ENCODE peak calls at places on chromosomes 4 and X, in ten cellular contexts. Q, I, N, G, V, H, U, T, P and E are unnamed samples.

GRCh38 chrX:117851025-117851424 is 265.6 kb downstream of the KLHL13 start:
- DNase-seq in G (no peak), H (no peak), Q (no peak), U (no peak), P (no peak), T (no peak), N (no peak), V (no peak), I (no peak), E (no peak)

GRCh38 chr4:145216532-145216931 is 36.1 kb upstream of the OTUD4 start:
- DNase-seq in G (no peak), N (no peak), U (peak), I (peak), V (peak), P (no peak), H (no peak), T (no peak), Q (no peak), E (peak)

GRCh38 chr4:119209077-119209476 is 3.4 kb upstream of the USP53 start:
- DNase-seq in V (peak), U (peak), N (no peak), T (no peak), Q (peak), G (no peak), I (peak), H (peak), P (no peak), E (no peak)

GRCh38 chr4:48635310-48635709 is 144.8 kb downstream of the FRYL start:
- DNase-seq in P (no peak), T (no peak), V (peak), G (no peak), N (no peak), Q (peak), I (peak), U (peak), H (peak), E (no peak)

GRCh38 chrX:37578045-37578444 is 6.6 kb downstream of the LANCL3 start:
- DNase-seq in G (no peak), H (no peak), U (no peak), V (no peak), Q (no peak), N (no peak), T (no peak), I (no peak), P (no peak), E (no peak)

GRCh38 chrX:72569786-72570185 is 2.9 kb downstream of the HDAC8 start:
- DNase-seq in U (no peak), I (peak), G (no peak), V (peak), Q (peak), T (no peak), H (no peak), P (no peak), N (no peak), E (no peak)

GRCh38 chr4:113504422-113504821 is 257.1 kb downstream of the CAMK2D start:
- DNase-seq in I (no peak), V (no peak), U (no peak), Q (no peak), H (no peak), G (no peak), N (no peak), P (peak), T (no peak), E (no peak)

GRCh38 chr4:64068096-64068495 is 341.2 kb downstream of the TECRL start:
- DNase-seq in T (no peak), V (no peak), N (no peak), H (no peak), G (no peak), P (no peak), U (no peak), Q (no peak), I (no peak), E (no peak)

GRCh38 chr4:7068883-7069282 is 1.0 kb upstream of the GRPEL1 start:
- DNase-seq in H (no peak), U (no peak), G (no peak), Q (peak), P (no peak), I (peak), T (no peak), N (peak), V (peak), E (peak)

GRCh38 chrX:30280428-30280827 is 28.8 kb downstream of the NR0B1 start:
- DNase-seq in P (no peak), T (no peak), U (no peak), H (no peak), N (no peak), I (no peak), Q (no peak), G (no peak), V (no peak), E (no peak)

GRCh38 chrX:311156-312129 is 7.2 kb downstream of the GTPBP6 start:
- DNase-seq in I (no peak), N (no peak), V (no peak), H (no peak), Q (no peak), U (no peak), G (no peak), P (no peak), T (no peak), E (no peak)

GRCh38 chrX:38664285-38664684 is 102.9 kb downstream of the TSPAN7 start:
- DNase-seq in P (peak), V (peak), G (peak), Q (peak), U (peak), N (peak), I (peak), H (no peak), T (peak), E (peak)

GRCh38 chr4:15649914-15650545 is 5.1 kb downstream of the FBXL5 start:
- DNase-seq in U (peak), T (peak), I (peak), N (peak), Q (peak), V (peak), G (peak), H (peak), P (peak), E (peak)

GRCh38 chr4:17584502-17585213 is 7.7 kb downstream of the LAP3 start:
- DNase-seq in Q (no peak), G (no peak), I (no peak), V (no peak), T (no peak), P (no peak), U (no peak), H (no peak), N (peak), E (peak)

GRCh38 chr4:153759407-153760226 is at the start of gene RNF175:
- DNase-seq in V (no peak), U (no peak), H (no peak), Q (peak), T (no peak), I (peak), P (no peak), G (no peak), N (peak), E (no peak)

GRCh38 chr4:168637872-168638756 is 141.3 kb downstream of the PALLD start:
- DNase-seq in Q (peak), U (no peak), G (no peak), N (no peak), I (peak), P (no peak), T (no peak), H (no peak), V (no peak), E (no peak)

GRCh38 chrX:109952050-109952449 is 50.9 kb upstream of the TMEM164 start:
- DNase-seq in U (no peak), T (peak), I (no peak), N (peak), G (no peak), P (no peak), H (no peak), Q (no peak), V (no peak), E (no peak)

GRCh38 chr4:74291468-74291867 is 16.8 kb upstream of the EPGN start:
- DNase-seq in T (no peak), V (no peak), I (no peak), N (no peak), G (no peak), Q (no peak), H (no peak), P (no peak), U (no peak), E (no peak)

GRCh38 chr4:128155231-128155855 is 94.2 kb downstream of the LARP1B start:
- DNase-seq in V (no peak), T (no peak), N (no peak), P (no peak), G (no peak), H (no peak), Q (no peak), U (no peak), I (no peak), E (no peak)

GRCh38 chrX:65926095-65927019 is 113.5 kb downstream of the VSIG4 start:
- DNase-seq in H (no peak), P (no peak), G (no peak), T (no peak), I (no peak), N (no peak), Q (no peak), V (no peak), U (no peak), E (no peak)

GRCh38 chrX:23334871-23335599 is 386 bp downstream of the PTCHD1 start:
- DNase-seq in H (no peak), V (no peak), N (peak), P (peak), Q (no peak), G (no peak), U (no peak), T (no peak), I (no peak), E (peak)

GRCh38 chr4:123555500-123556273 is 159.1 kb downstream of the SPRY1 start:
- DNase-seq in V (no peak), U (no peak), I (peak), H (no peak), Q (peak), N (no peak), G (peak), P (no peak), T (no peak), E (no peak)